ENCODE peak calls at places on chromosomes 6 and 20, in four cellular contexts. J is WTC11, Z is SK-N-SH, D is K562. M is an unnamed sample.
A peak's percentile ranks its signal among the peaks of the same experiment; 100 is the strongest.

GRCh38 chr6:39896701-39897100 is 37.6 kb downstream of the MOCS1 start:
- DNase-seq in D (no peak), Z (no peak), J (no peak), M (no peak)

GRCh38 chr6:107823047-107823557 is 1.0 kb downstream of the SCML4 start:
- DNase-seq in Z (no peak), D (no peak), J (no peak), M (no peak)

GRCh38 chr6:117989086-117989485 is 82.0 kb downstream of the SLC35F1 start:
- DNase-seq in Z (no peak), J (no peak), D (no peak), M (no peak)

GRCh38 chr6:73519943-73520687 is 717 bp downstream of the EEF1A1 start:
- DNase-seq in D (peak; percentile 56), J (peak; percentile 38), Z (peak; percentile 58), M (no peak)

GRCh38 chr20:37670426-37670825 is 23.4 kb upstream of the CTNNBL1 start:
- DNase-seq in Z (peak; percentile 74), J (no peak), D (no peak), M (no peak)

GRCh38 chr6:25218346-25218745 is 60.8 kb upstream of the CARMIL1 start:
- DNase-seq in J (no peak), D (no peak), Z (no peak), M (no peak)

GRCh38 chr6:38068854-38069253 is 249.3 kb downstream of the ZFAND3 start:
- DNase-seq in D (no peak), J (no peak), Z (peak; percentile 61), M (no peak)

GRCh38 chr20:44642203-44643153 is 9.0 kb downstream of the ADA start:
- DNase-seq in J (peak; percentile 45), Z (peak; percentile 81), D (peak; percentile 39), M (peak; percentile 77)

GRCh38 chr6:111586554-111586953 is 19.1 kb downstream of the TRAF3IP2 start:
- DNase-seq in J (no peak), Z (no peak), D (no peak), M (no peak)

GRCh38 chr6:151260191-151260590 is 20.4 kb downstream of the AKAP12 start:
- DNase-seq in D (no peak), J (no peak), Z (no peak), M (no peak)

GRCh38 chr20:24431650-24432049 is 37.8 kb upstream of the SYNDIG1 start:
- DNase-seq in D (no peak), J (no peak), Z (no peak), M (no peak)

GRCh38 chr6:83467620-83468036 is 36.8 kb upstream of the ME1 start:
- DNase-seq in D (no peak), Z (no peak), J (no peak), M (no peak)

GRCh38 chr6:47009583-47009982 is 32.5 kb downstream of the ADGRF1 start:
- DNase-seq in D (no peak), Z (no peak), J (no peak), M (no peak)

GRCh38 chr6:107113460-107114212 is 1.7 kb downstream of the BEND3 start:
- DNase-seq in D (no peak), J (no peak), Z (no peak), M (no peak)

GRCh38 chr6:92790381-92790780 is 629.0 kb downstream of the EPHA7 start:
- DNase-seq in Z (no peak), J (no peak), D (no peak), M (no peak)

GRCh38 chr6:3928111-3928510 is 78.9 kb downstream of the FAM50B start:
- DNase-seq in D (no peak), Z (no peak), J (no peak), M (no peak)

GRCh38 chr20:37867289-37868195 is 35.4 kb upstream of the VSTM2L start:
- DNase-seq in J (no peak), D (no peak), Z (no peak), M (no peak)

GRCh38 chr20:9609892-9610502 is 95.6 kb downstream of the LAMP5 start:
- DNase-seq in D (peak; percentile 3), Z (peak; percentile 32), J (peak; percentile 76), M (peak; percentile 61)

GRCh38 chr20:47843886-47844567 is 58.7 kb upstream of the SULF2 start:
- DNase-seq in Z (no peak), D (no peak), J (no peak), M (no peak)

GRCh38 chr20:58538752-58539151 is 23.6 kb upstream of the APCDD1L start:
- DNase-seq in Z (no peak), J (no peak), D (no peak), M (no peak)

GRCh38 chr6:119830494-119831295 is 481.1 kb upstream of the MAN1A1 start:
- DNase-seq in J (no peak), D (no peak), Z (no peak), M (no peak)

GRCh38 chr6:146785001-146785585 is 186.3 kb downstream of the ADGB start:
- DNase-seq in Z (peak; percentile 40), J (no peak), D (peak; percentile 49), M (no peak)

GRCh38 chr20:42857446-42857845 is 332.3 kb downstream of the PTPRT start:
- DNase-seq in Z (no peak), J (no peak), D (no peak), M (no peak)

GRCh38 chr6:137271245-137272183 is 52.3 kb upstream of the IFNGR1 start:
- DNase-seq in Z (peak; percentile 30), J (no peak), D (peak; percentile 39), M (no peak)

GRCh38 chr6:111326563-111326962 is 156.5 kb downstream of the REV3L start:
- DNase-seq in Z (no peak), J (no peak), D (no peak), M (no peak)

GRCh38 chr6:90319044-90319443 is 22.4 kb upstream of the BACH2 start:
- DNase-seq in Z (no peak), D (no peak), J (no peak), M (no peak)

GRCh38 chr6:49551126-49551865 is 828 bp downstream of the C6orf141 start:
- DNase-seq in J (peak; percentile 38), D (no peak), Z (no peak), M (no peak)

GRCh38 chr6:148440877-148441453 is 98.3 kb downstream of the SASH1 start:
- DNase-seq in J (no peak), Z (no peak), D (no peak), M (no peak)

GRCh38 chr20:50358959-50359358 is 151.2 kb upstream of the PTPN1 start:
- DNase-seq in D (no peak), J (no peak), Z (no peak), M (no peak)

GRCh38 chr6:2753743-2754142 is 3.0 kb upstream of the MYLK4 start:
- DNase-seq in J (no peak), Z (no peak), D (no peak), M (no peak)

GRCh38 chr6:2755456-2755855 is 4.7 kb upstream of the MYLK4 start:
- DNase-seq in Z (no peak), D (no peak), J (no peak), M (no peak)

GRCh38 chr6:2753116-2753489 is 2.4 kb upstream of the MYLK4 start:
- DNase-seq in D (no peak), J (no peak), Z (no peak), M (no peak)

GRCh38 chr6:2754911-2755310 is 4.2 kb upstream of the MYLK4 start:
- DNase-seq in J (no peak), Z (no peak), D (no peak), M (no peak)

DNA sequence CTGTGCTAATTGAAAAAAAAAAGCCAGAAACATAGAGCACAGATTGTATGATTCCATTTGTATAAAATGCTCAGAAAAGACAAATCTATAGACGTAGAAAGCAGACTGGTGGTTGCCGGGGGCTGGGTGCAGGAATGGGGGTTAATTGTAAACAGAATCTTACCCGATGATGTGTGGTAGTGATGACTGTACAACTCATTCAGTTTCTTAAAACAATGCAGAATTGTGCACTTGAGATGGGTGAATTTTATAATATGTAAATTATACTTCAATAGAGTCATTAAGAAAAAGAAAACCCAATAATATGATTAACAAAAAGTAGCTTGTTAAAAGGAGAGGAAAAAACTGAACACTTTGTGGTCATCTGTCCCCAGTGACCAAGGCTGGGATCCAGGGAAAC is 3.7 kb upstream of the MYLK4 start:
- DNase-seq in J (no peak), D (no peak), Z (no peak), M (no peak)
- TF ChIP-seq USF1 in J (no peak), D (no peak), Z (no peak), M (no peak)

DNA sequence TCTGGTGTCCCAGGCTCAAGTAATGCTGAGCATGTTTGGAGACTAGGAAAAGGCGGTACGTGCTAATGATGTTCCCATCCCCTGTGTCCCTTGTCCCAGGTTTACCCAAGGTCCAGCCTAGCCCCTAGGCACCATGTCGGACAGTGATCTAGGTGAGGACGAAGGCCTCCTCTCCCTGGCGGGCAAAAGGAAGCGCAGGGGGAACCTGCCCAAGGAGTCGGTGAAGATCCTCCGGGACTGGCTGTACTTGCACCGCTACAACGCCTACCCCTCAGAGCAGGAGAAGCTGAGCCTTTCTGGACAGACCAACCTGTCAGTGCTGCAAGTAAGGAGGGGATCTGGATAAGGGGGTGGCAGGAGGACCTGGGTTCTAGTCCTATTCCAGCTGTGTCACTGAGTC is 5.2 kb downstream of the TGIF2 start:
- DNase-seq in J (no peak), Z (no peak), D (no peak), M (no peak)
- TF ChIP-seq USF1 in J (no peak), Z (no peak), D (no peak), M (no peak)

DNA sequence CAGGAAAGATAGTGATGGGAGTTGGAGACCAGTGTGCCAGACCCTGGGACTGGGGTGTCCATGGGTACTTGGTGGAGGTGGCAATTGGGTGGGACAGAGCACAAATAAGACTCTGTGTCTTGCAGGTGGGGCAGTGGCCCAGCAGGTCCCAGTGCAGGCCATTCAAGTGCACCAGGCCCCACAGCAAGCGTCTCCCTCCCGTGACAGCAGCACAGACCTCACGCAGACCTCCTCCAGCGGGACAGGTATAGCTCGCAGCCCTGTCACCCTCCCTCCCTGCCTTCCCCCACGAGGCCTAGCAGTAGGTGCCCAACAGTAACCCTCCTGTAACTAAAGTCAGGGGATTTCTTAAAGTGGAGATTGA is 5.3 kb downstream of the SRF start:
- DNase-seq in D (no peak), Z (no peak), J (no peak), M (no peak)
- TF ChIP-seq USF1 in D (no peak), Z (no peak), J (no peak), M (no peak)

DNA sequence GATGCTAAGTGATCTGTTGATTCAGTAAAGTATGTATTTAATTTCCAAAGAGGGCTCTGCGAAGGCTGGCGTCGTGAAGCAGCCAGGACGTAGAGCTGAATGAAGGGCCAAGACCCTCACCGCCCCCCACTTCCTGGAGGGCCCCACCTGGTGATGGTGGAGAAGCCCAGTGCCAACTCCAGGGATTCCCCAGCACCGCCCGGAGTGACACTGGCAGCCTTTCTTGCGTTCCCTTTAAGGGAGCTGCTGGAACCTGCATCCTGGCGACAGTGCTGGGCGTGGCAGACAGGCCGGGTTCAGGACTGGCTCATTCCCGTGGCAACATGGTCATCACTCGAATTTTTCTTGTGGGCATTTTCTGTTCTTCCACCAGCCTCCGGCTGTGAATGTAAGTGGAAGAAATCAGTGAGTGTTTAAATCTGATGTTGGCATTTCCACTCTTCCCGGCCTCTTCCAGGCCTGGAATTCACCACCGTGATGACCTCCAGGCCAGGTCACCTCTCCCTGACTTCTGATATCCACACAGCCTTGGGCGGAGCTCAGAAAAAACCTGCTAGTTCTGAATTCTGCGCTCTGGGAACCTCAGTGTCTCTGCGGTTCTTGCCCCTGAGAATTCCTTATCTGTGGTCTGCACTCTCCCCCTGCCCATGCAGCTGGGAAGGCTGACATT is 57.4 kb upstream of the DACT2 start:
- DNase-seq in D (no peak), Z (no peak), J (no peak), M (no peak)
- TF ChIP-seq USF1 in D (no peak), Z (no peak), J (no peak), M (no peak)

M was measured in GM12878.